ENCODE peak calls at places on chromosomes 11 and 22, in eight cellular contexts. H is GM12892, S is transverse colon, E is body of pancreas, Y is gastrocnemius medialis, X is A549, Z is sigmoid colon, R is NB4. T is an unnamed sample.

GRCh38 chr11:71364806-71365205 is 83.4 kb downstream of the DHCR7 start:
- DNase-seq in H (no peak), S (no peak), E (no peak), Y (no peak), X (no peak), Z (no peak), R (no peak), T (no peak)

GRCh38 chr11:29913352-29913751 is 103.5 kb downstream of the KCNA4 start:
- DNase-seq in H (no peak), S (no peak), E (no peak), Y (no peak), X (no peak), Z (no peak), R (no peak), T (no peak)

GRCh38 chr22:25698461-25698860 is 43.5 kb upstream of the MYO18B start:
- DNase-seq in H (no peak), S (no peak), E (no peak), Y (no peak), X (no peak), Z (no peak), R (no peak), T (no peak)

GRCh38 chr11:71465054-71465453 is 12.1 kb downstream of the NADSYN1 start:
- DNase-seq in H (no peak), S (no peak), E (no peak), Y (no peak), X (no peak), Z (no peak), R (no peak), T (no peak)

GRCh38 chr22:49735411-49736311 is 92.0 kb downstream of the BRD1 start:
- DNase-seq in H (no peak), S (no peak), E (no peak), Y (no peak), X (no peak), Z (peak), R (peak), T (peak)

GRCh38 chr22:42803454-42803853 is 53.6 kb downstream of the ARFGAP3 start:
- DNase-seq in H (no peak), S (no peak), E (peak), Y (peak), X (no peak), Z (peak), R (no peak), T (no peak)

GRCh38 chr22:44729391-44730012 is 22.9 kb upstream of the ARHGAP8 start:
- DNase-seq in H (no peak), S (no peak), E (no peak), Y (no peak), X (no peak), Z (peak), R (peak), T (no peak)

GRCh38 chr11:449889-450808 is at the start of gene PTDSS2:
- DNase-seq in H (peak), S (peak), E (peak), Y (peak), X (peak), Z (peak), R (peak), T (peak)

GRCh38 chr22:39153220-39153860 is 860 bp upstream of the CBX7 start:
- DNase-seq in H (no peak), S (no peak), E (no peak), Y (no peak), X (no peak), Z (peak), R (no peak), T (no peak)

GRCh38 chr11:123475478-123475877 is 45.4 kb downstream of the GRAMD1B start:
- DNase-seq in H (no peak), S (no peak), E (no peak), Y (no peak), X (peak), Z (peak), R (peak), T (no peak)

GRCh38 chr11:11313426-11313825 is 39.6 kb downstream of the CSNK2A3 start:
- DNase-seq in H (no peak), S (no peak), E (no peak), Y (peak), X (peak), Z (no peak), R (peak), T (no peak)

GRCh38 chr11:10628506-10629236 is 60.2 kb upstream of the LYVE1 start:
- DNase-seq in H (no peak), S (no peak), E (no peak), Y (no peak), X (no peak), Z (peak), R (no peak), T (no peak)

GRCh38 chr22:49785841-49786451 is 41.7 kb downstream of the BRD1 start:
- DNase-seq in H (no peak), S (no peak), E (no peak), Y (peak), X (no peak), Z (no peak), R (peak), T (peak)

GRCh38 chr22:50051930-50052329 is 6.2 kb downstream of the TTLL8 start:
- DNase-seq in H (no peak), S (no peak), E (no peak), Y (no peak), X (no peak), Z (no peak), R (no peak), T (no peak)

GRCh38 chr11:76607431-76607830 is 63.1 kb downstream of the LRRC32 start:
- DNase-seq in H (no peak), S (no peak), E (no peak), Y (no peak), X (no peak), Z (no peak), R (no peak), T (no peak)

GRCh38 chr11:86565787-86566186 is 106.6 kb downstream of the ME3 start:
- DNase-seq in H (no peak), S (no peak), E (no peak), Y (no peak), X (no peak), Z (no peak), R (no peak), T (no peak)

GRCh38 chr11:132894598-132894997 is 637.7 kb downstream of the OPCML start:
- DNase-seq in H (no peak), S (no peak), E (no peak), Y (no peak), X (no peak), Z (no peak), R (no peak), T (no peak)

GRCh38 chr11:77153276-77154185 is 25.5 kb downstream of the MYO7A start:
- DNase-seq in H (no peak), S (no peak), E (no peak), Y (no peak), X (no peak), Z (no peak), R (no peak), T (no peak)

GRCh38 chr22:38936562-38936961 is 20.8 kb upstream of the APOBEC3A start:
- DNase-seq in H (no peak), S (no peak), E (no peak), Y (no peak), X (no peak), Z (no peak), R (no peak), T (no peak)

GRCh38 chr22:37533995-37534394 is 14.8 kb upstream of the CARD10 start:
- DNase-seq in H (no peak), S (no peak), E (no peak), Y (no peak), X (no peak), Z (no peak), R (peak), T (no peak)

GRCh38 chr11:8227156-8228152 is 36.2 kb downstream of the LMO1 start:
- DNase-seq in H (no peak), S (no peak), E (no peak), Y (no peak), X (no peak), Z (no peak), R (no peak), T (no peak)

GRCh38 chr11:104328514-104328912 is 164.6 kb upstream of the PDGFD start:
- DNase-seq in H (no peak), S (no peak), E (no peak), Y (no peak), X (no peak), Z (no peak), R (no peak), T (no peak)

GRCh38 chr22:24554316-24555159 is at the start of gene GUCD1:
- DNase-seq in H (no peak), S (peak), E (no peak), Y (peak), X (no peak), Z (no peak), R (peak), T (peak)

GRCh38 chr11:130315354-130315970 is 745 bp upstream of the ZBTB44 start:
- DNase-seq in H (peak), S (peak), E (peak), Y (no peak), X (no peak), Z (peak), R (peak), T (peak)

DNA sequence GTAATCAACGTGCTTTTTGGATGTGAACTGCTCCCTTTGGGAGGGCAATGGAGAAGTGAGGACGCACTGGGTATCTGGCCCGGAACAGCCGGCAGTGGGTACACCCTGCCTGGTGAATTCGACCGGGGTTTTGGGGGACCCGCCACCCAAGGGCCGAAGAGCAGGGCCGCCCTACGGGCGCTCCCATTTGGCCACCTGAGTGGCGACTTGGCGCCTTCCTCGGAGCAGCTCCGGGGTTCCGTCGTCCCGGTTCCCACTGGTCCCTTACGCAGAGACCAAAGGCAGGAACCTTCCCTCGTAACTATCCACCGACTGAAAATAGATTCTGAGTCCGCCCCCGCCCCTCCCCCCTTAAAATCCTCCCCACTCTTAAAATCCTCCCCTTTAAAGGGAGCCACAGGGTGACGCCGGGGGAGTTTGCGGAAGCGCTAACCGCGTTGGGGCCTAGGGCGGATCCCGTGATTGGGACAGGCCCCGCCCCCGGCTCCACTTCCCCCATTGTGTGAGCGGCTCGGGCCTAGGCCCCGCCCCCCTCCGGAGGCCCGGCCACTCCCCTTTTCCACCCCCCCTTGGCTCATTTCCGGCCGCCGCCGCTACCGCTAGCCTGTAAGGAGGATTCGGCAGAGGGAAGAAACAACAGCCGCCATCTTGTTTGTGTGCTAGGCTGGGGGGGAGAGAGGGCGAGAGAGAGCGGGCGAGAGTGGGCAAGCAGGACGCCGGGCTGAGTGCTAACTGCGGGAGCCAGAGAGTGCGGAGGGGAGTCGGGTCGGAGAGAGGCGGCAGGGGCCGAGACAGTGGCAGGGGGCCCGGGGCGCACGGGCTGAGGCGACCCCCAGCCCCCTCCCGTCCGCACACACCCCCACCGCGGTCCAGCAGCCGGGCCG is 1.0 kb upstream of the EP300 start:
- DNase-seq in H (peak), S (peak), E (peak), Y (peak), X (peak), Z (peak), R (peak), T (peak)
- TF ChIP-seq POLR2A in H (peak), S (peak), E (peak), Y (peak), X (peak), Z (peak), R (peak), T (peak)

GRCh38 chr11:59615637-59616395 is at the start of gene OSBP:
- DNase-seq in H (peak), S (peak), E (peak), Y (peak), X (peak), Z (peak), R (peak), T (peak)
- TF ChIP-seq POLR2A in H (peak), S (peak), E (peak), Y (peak), X (peak), Z (no peak), R (peak), T (peak)

DNA sequence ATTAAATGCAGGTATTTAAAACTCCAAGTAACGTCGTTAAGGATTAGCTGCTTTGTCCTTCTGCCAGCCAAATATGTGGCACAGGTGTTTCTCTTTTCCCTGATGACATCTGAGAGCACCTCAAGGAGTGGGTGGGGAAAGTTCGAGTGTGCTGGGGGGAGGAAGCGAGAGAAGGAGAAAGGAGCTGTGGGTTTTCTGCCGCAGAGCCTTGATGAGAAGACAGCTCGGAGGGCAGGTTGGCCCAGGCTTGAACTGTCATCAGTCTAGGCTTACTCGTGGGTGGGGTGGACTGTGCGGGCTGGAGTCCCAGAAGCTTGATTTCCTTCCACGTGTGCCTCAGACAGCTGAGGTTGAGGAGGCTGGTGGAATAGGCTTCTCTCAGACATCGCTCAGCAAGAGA is 15.2 kb upstream of the SORL1-AS1 start:
- DNase-seq in H (peak), S (no peak), E (no peak), Y (no peak), X (no peak), Z (no peak), R (no peak), T (no peak)
- TF ChIP-seq POLR2A in H (peak), S (no peak), E (no peak), Y (no peak), X (no peak), Z (no peak), R (no peak), T (no peak)

DNA sequence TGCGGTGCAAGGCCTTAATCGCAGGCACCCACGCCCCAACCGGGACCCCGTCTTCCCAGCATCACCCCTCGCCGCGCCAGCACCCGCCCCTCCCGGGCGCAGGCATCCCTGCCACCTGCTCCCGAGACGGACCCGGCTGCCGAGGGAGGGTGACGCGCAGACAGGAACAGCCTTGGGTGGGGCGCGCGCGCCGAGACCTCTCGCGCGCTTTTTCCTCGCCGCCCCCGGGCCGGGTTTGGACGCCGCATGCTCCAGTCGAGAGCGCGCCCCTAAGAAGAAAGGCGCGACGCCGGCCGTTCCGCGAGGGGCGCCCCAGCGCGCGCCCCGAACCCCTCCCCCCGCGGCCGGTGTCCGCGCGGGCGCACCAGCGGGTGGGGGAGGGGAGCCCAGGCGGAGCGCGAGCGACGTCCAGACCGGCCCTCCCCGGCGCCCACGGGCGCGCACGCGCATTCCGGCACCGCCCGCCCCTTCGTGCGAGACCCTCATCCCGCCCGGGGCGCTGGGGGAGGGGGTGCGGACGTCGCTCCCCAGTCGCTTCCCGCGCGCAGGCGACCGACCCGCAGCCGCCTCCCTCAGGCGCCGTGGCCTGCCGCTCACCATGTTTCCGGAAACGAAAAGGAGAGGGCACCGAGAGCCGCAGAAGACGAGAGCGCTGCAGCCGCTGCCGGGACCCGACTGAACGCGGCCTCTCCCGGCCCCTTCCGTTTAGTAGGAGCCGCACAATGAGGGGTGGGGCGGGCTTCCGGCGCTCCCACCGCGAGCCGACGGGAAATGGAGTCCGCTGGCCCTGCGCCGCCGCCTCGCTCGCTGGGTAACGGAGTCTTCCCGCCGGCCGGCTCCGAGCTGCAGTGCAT is at the start of gene CFL1:
- DNase-seq in H (peak), S (peak), E (peak), Y (peak), X (peak), Z (peak), R (peak), T (peak)
- TF ChIP-seq POLR2A in H (peak), S (peak), E (peak), Y (peak), X (peak), Z (peak), R (peak), T (peak)

DNA sequence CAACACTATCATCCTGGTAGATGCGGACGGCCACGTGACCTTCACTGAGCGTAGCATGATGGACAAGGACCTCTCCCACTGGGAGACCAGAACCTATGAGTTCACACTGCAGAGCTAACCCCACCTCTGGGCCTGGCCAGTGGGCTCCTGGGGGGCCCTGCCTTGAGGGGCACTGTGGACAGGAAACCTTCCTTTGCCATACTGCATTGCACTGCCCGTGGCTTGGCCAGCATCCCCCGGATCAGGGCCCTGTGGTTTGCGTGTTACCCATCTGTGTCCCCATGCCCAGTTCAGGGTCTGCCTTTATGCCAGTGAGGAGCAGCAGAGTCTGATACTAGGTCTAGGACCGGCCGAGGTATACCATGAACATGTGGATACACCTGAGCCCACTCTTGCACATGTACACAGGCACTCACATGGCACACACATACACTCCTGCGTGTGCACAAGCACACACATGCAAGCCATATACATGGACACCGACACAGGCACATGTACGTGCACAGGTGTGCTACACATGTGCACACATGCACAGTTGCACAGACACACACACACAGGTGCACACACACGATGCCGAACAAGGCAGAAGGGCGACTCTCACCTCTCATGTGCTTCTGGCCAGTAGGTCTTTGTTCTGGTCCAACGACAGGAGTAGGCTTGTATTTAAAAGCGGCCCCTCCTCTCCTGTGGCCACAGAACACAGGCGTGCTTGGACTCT is 15.3 kb upstream of the DGCR8 start:
- DNase-seq in H (no peak), S (no peak), E (no peak), Y (no peak), X (no peak), Z (peak), R (no peak), T (no peak)
- TF ChIP-seq POLR2A in H (no peak), S (no peak), E (no peak), Y (no peak), X (no peak), Z (no peak), R (no peak), T (no peak)

DNA sequence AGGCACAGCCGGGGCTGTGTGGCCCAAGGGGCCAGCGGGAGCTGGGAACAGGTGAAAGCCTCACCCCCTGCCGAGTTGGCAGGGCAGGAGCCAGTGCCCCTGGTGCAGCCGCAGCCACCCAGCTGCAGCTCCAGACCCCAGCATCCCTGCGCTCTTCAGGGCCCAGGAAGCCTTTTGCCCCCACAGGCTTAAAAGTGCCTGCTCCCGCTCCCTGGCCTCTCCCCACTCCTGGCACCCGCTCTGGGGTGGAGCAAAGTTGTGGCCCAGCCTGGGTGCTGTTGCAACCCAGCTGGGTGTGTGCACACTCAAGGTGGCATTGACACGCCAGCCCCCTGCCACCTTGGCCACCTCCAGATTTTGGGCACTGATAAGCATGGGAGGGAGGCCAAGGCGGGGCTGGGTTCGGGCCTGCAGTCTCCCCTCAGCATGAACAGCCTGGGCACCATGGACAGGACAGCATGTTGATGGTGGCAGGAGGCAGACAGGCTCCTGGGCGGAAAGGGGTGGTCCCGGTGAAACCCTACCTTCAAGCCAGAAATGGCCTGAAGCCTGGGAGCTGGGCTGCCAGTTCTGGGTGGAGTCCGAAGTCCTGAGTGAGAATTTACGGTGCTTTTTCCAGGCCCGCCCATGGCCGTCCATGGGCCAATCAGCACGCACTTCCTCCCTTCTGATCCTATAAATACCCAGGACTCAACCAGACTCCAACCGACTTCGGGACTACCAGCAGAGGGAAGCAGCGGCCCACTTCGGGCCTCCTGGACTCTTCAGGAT is 23.5 kb upstream of the RNASEH2C start:
- DNase-seq in H (no peak), S (peak), E (peak), Y (no peak), X (peak), Z (no peak), R (peak), T (no peak)
- TF ChIP-seq POLR2A in H (no peak), S (no peak), E (no peak), Y (no peak), X (no peak), Z (no peak), R (no peak), T (no peak)

T was measured in erythroblast.